ENCODE peak calls at places on chromosomes 6 and 20, in four cellular contexts. P, U, O and S are unnamed samples.
A peak's percentile ranks its signal among the peaks of the same experiment; 100 is the strongest.

GRCh38 chr6:169998457-169998856 is 247.0 kb downstream of the ERMARD start:
- DNase-seq in O (no peak), P (no peak), U (no peak), S (no peak)

GRCh38 chr20:4434681-4435080 is 287.0 kb upstream of the PRND start:
- DNase-seq in P (no peak), O (no peak), U (peak; percentile 15), S (peak; percentile 80)

GRCh38 chr20:15138548-15139126 is 801.2 kb upstream of the FLRT3 start:
- DNase-seq in U (no peak), O (no peak), P (no peak), S (no peak)

GRCh38 chr20:33291830-33292355 is 8.9 kb downstream of the BPIFB1 start:
- DNase-seq in U (no peak), O (no peak), P (peak; percentile 78), S (peak; percentile 36)

GRCh38 chr20:38446441-38447209 is 11.5 kb upstream of the SNHG17 start:
- DNase-seq in O (peak; percentile 92), U (peak; percentile 94), P (peak; percentile 97), S (peak; percentile 93)

GRCh38 chr20:47790032-47790965 is 5.0 kb upstream of the SULF2 start:
- DNase-seq in U (peak; percentile 70), P (no peak), O (peak; percentile 98), S (peak; percentile 68)

GRCh38 chr6:167416676-167417430 is 92.0 kb downstream of the TTLL2 start:
- DNase-seq in O (no peak), P (no peak), U (no peak), S (no peak)

GRCh38 chr6:35311390-35312075 is 13.9 kb downstream of the DEF6 start:
- DNase-seq in O (no peak), U (no peak), P (no peak), S (no peak)

GRCh38 chr6:30500421-30501069 is 11.2 kb downstream of the HLA-E start:
- DNase-seq in P (no peak), O (no peak), U (peak; percentile 52), S (peak; percentile 45)

GRCh38 chr20:16801919-16802651 is 53.9 kb downstream of the OTOR start:
- DNase-seq in U (peak; percentile 53), P (peak; percentile 77), O (peak; percentile 25), S (peak; percentile 60)

GRCh38 chr20:23142162-23143050 is 56.3 kb upstream of the CD93 start:
- DNase-seq in P (no peak), U (no peak), O (no peak), S (no peak)

GRCh38 chr6:114000066-114000465 is 29.1 kb upstream of the HDAC2 start:
- DNase-seq in P (no peak), U (peak; percentile 82), O (peak; percentile 65), S (peak; percentile 16)

GRCh38 chr6:95660544-95660943 is 83.2 kb downstream of the MANEA start:
- DNase-seq in O (no peak), P (no peak), U (no peak), S (no peak)

GRCh38 chr6:163191704-163192537 is 222.6 kb upstream of the QKI start:
- DNase-seq in O (no peak), U (no peak), P (no peak), S (no peak)

GRCh38 chr6:28982476-28983266 is 22.4 kb downstream of the ZNF311 start:
- DNase-seq in U (peak; percentile 67), P (peak; percentile 55), O (peak; percentile 53), S (peak; percentile 80)

GRCh38 chr20:25188218-25188617 is 7.3 kb upstream of the ENTPD6 start:
- DNase-seq in P (no peak), U (no peak), O (no peak), S (no peak)

GRCh38 chr6:150631982-150632642 is 32.4 kb downstream of the PLEKHG1 start:
- DNase-seq in U (no peak), P (no peak), O (no peak), S (no peak)

GRCh38 chr20:36760647-36761046 is 12.9 kb downstream of the DSN1 start:
- DNase-seq in U (no peak), O (no peak), P (no peak), S (no peak)

GRCh38 chr6:28634758-28635546 is 109.3 kb downstream of the GPX5 start:
- DNase-seq in P (peak; percentile 79), U (no peak), O (no peak), S (peak; percentile 36)

GRCh38 chr20:25496165-25496967 is 88.9 kb downstream of the GINS1 start:
- DNase-seq in P (no peak), O (no peak), U (no peak), S (no peak)

GRCh38 chr6:36039113-36039512 is 11.5 kb downstream of the MAPK14 start:
- DNase-seq in O (peak; percentile 10), U (no peak), P (no peak), S (no peak)

GRCh38 chr6:106963544-106963943 is 11.0 kb downstream of the CD24 start:
- DNase-seq in P (no peak), O (no peak), U (no peak), S (no peak)

GRCh38 chr6:47016916-47017315 is 25.2 kb downstream of the ADGRF1 start:
- DNase-seq in U (no peak), O (no peak), P (peak; percentile 58), S (no peak)

GRCh38 chr20:49283176-49283702 is 5.4 kb upstream of the ZNFX1 start:
- DNase-seq in O (no peak), U (no peak), P (no peak), S (no peak)
- H3K4me2 ChIP-seq in O (peak overlapping the region; percentile 91), U (peak overlapping the region; percentile 55), P (peak overlapping the region; percentile 95), S (peak overlapping the region; percentile 44)

GRCh38 chr20:41453006-41453950 is 86.7 kb upstream of the EMILIN3 start:
- DNase-seq in P (no peak), U (no peak), O (no peak), S (no peak)

GRCh38 chr20:41454250-41454649 is 87.6 kb upstream of the EMILIN3 start:
- DNase-seq in O (no peak), U (no peak), P (no peak), S (no peak)

GRCh38 chr20:41457173-41457857 is 90.7 kb upstream of the EMILIN3 start:
- DNase-seq in O (no peak), U (no peak), P (no peak), S (no peak)

GRCh38 chr20:41452226-41452625 is 85.6 kb upstream of the EMILIN3 start:
- DNase-seq in U (no peak), P (no peak), O (no peak), S (no peak)

GRCh38 chr20:41456341-41456740 is 89.7 kb upstream of the EMILIN3 start:
- DNase-seq in P (no peak), U (peak; percentile 77), O (no peak), S (peak; percentile 47)
- H3K4me1 ChIP-seq in P (no peaks in the 10 kb centered on the region), U (peaks cover 10% of the 10 kb centered on the region), O (no peaks in the 10 kb centered on the region), S (no peaks in the 10 kb centered on the region)

GRCh38 chr20:10982692-10983091 is 308.9 kb upstream of the JAG1 start:
- DNase-seq in P (no peak), O (peak; percentile 92), U (peak; percentile 94), S (peak; percentile 96)
- H3K4me2 ChIP-seq in P (no peak overlapping the region), O (peak overlapping the region; percentile 51), U (peak overlapping the region; percentile 66), S (peak overlapping the region; percentile 42)

GRCh38 chr20:46406200-46406985 is at the start of gene ELMO2:
- DNase-seq in P (peak; percentile 99), U (peak; percentile 95), O (peak; percentile 92), S (peak; percentile 99)
- H3K4me1 ChIP-seq in P (peaks cover 13% of the 10 kb centered on the region), U (peaks cover 18% of the 10 kb centered on the region), O (peaks cover 15% of the 10 kb centered on the region), S (peaks cover 36% of the 10 kb centered on the region)

DNA sequence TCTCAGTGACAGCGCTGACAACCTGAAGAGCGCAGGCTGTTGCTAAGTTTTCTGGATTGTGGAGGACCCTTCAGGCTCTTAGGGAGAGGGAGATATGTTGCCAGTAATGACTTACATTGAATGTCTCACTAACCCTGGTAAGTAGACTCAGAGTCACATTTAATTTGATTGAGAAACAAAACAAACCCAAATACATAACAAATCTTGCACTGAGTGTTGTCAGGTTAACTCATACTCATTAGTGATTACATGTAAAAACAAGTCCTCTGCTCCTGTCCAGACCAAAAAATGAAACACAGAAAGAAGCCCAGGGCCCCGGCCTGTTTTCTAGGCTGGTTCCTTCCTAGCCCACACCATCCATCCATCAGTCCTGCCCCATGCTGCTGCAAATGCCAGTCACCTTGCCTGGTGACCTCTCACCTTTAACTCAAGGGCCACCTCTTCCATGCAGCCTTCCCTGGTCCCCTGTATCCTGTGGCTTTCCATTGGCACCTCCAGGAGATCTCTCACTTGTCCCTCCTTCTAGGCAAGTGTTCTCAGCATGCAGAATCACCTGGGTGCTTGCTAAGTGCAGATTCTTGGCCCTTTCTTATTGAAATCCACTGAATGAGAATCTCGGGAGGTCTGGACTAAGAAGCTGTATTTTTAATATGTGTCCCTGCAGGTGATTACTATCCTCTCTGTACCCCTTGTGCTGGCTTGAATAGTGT is 34.7 kb upstream of the ERVFRD-1 start:
- DNase-seq in U (no peak), O (no peak), P (no peak), S (no peak)
- H3K4me2 ChIP-seq in U (no peak overlapping the region), O (no peak overlapping the region), P (no peak overlapping the region), S (no peak overlapping the region)

GRCh38 chr6:15090145-15090579 is 155.7 kb upstream of the JARID2 start:
- DNase-seq in U (no peak), O (no peak), P (peak; percentile 23), S (peak; percentile 22)
- H3K4me1 ChIP-seq in U (no peaks in the 10 kb centered on the region), O (no peaks in the 10 kb centered on the region), P (peaks cover 16% of the 10 kb centered on the region), S (no peaks in the 10 kb centered on the region)

GRCh38 chr6:111228094-111228493 is 140.8 kb downstream of the SLC16A10 start:
- DNase-seq in O (peak; percentile 45), U (no peak), P (no peak), S (peak; percentile 63)
- H3K4me2 ChIP-seq in O (peak overlapping the region; percentile 50), U (peak overlapping the region; percentile 78), P (no peak overlapping the region), S (peak overlapping the region; percentile 62)

GRCh38 chr6:503610-504362 is 112.2 kb downstream of the IRF4 start:
- DNase-seq in U (no peak), P (no peak), O (no peak), S (no peak)

GRCh38 chr6:504446-504980 is 113.0 kb downstream of the IRF4 start:
- DNase-seq in P (no peak), U (no peak), O (no peak), S (no peak)

GRCh38 chr6:499617-500016 is 108.1 kb downstream of the IRF4 start:
- DNase-seq in O (no peak), P (no peak), U (no peak), S (no peak)

GRCh38 chr6:502761-503160 is 111.2 kb downstream of the IRF4 start:
- DNase-seq in U (no peak), P (no peak), O (no peak), S (no peak)

GRCh38 chr6:501891-502601 is 110.5 kb downstream of the IRF4 start:
- DNase-seq in P (peak; percentile 9), U (no peak), O (no peak), S (no peak)
- H3K4me1 ChIP-seq in P (no peaks in the 10 kb centered on the region), U (no peaks in the 10 kb centered on the region), O (no peaks in the 10 kb centered on the region), S (no peaks in the 10 kb centered on the region)

GRCh38 chr20:49951160-49951559 is 15.0 kb downstream of the RNF114 start:
- DNase-seq in P (no peak), U (peak; percentile 83), O (peak; percentile 74), S (peak; percentile 86)

GRCh38 chr20:49948809-49949507 is 12.8 kb downstream of the RNF114 start:
- DNase-seq in U (peak; percentile 99), P (no peak), O (peak; percentile 97), S (peak; percentile 92)

GRCh38 chr20:49945701-49946477 is 9.7 kb downstream of the RNF114 start:
- DNase-seq in U (no peak), P (no peak), O (no peak), S (no peak)

GRCh38 chr20:49945306-49945700 is 9.1 kb downstream of the RNF114 start:
- DNase-seq in U (no peak), P (no peak), O (no peak), S (no peak)

GRCh38 chr20:49948178-49948577 is 12.0 kb downstream of the RNF114 start:
- DNase-seq in O (no peak), U (peak; percentile 52), P (no peak), S (no peak)
- H3K4me2 ChIP-seq in O (peak overlapping the region; percentile 68), U (peak overlapping the region; percentile 43), P (no peak overlapping the region), S (peak overlapping the region; percentile 44)